ENCODE peak calls at places on chromosomes 13 and 19, in four cellular contexts. One of them, this sample, is unnamed.
A peak's percentile ranks its signal among the peaks of the same experiment; 100 is the strongest.

GRCh38 chr13:48502601-48503319 is 30.1 kb downstream of the RCBTB2 start:
- DNase-seq in lung: no peak
- DNase-seq in BE2C: no peak
- DNase-seq in adipocyte: no peak
- DNase-seq in this sample: no peak

GRCh38 chr13:20197361-20197834 is 4.7 kb upstream of the GJB2 start:
- DNase-seq in lung: no peak
- DNase-seq in BE2C: no peak
- DNase-seq in adipocyte: peak; percentile 58
- DNase-seq in this sample: no peak

GRCh38 chr19:29845576-29846176 is 33.9 kb downstream of the CCNE1 start:
- DNase-seq in lung: no peak
- DNase-seq in BE2C: no peak
- DNase-seq in adipocyte: peak; percentile 51
- DNase-seq in this sample: peak; percentile 75

GRCh38 chr13:110346661-110347067 is 39.6 kb downstream of the COL4A2 start:
- DNase-seq in lung: no peak
- DNase-seq in BE2C: no peak
- DNase-seq in adipocyte: no peak
- DNase-seq in this sample: no peak

GRCh38 chr19:33064778-33065550 is at the start of gene RHPN2:
- DNase-seq in lung: peak; percentile 58
- DNase-seq in BE2C: peak; percentile 85
- DNase-seq in adipocyte: peak; percentile 91
- DNase-seq in this sample: peak; percentile 92

GRCh38 chr13:108342369-108343289 is 73.1 kb downstream of the TNFSF13B start:
- DNase-seq in lung: no peak
- DNase-seq in BE2C: no peak
- DNase-seq in adipocyte: peak; percentile 70
- DNase-seq in this sample: no peak

GRCh38 chr13:71860547-71861131 is 6.4 kb downstream of the DACH1 start:
- DNase-seq in lung: no peak
- DNase-seq in BE2C: no peak
- DNase-seq in adipocyte: no peak
- DNase-seq in this sample: no peak

GRCh38 chr19:30857966-30858490 is 485.8 kb downstream of the ZNF536 start:
- DNase-seq in lung: no peak
- DNase-seq in BE2C: no peak
- DNase-seq in adipocyte: no peak
- DNase-seq in this sample: peak; percentile 8

GRCh38 chr13:96141032-96141431 is 51.1 kb downstream of the HS6ST3 start:
- DNase-seq in lung: no peak
- DNase-seq in BE2C: no peak
- DNase-seq in adipocyte: peak; percentile 67
- DNase-seq in this sample: no peak

GRCh38 chr19:58325623-58326022 is 1.2 kb upstream of the ZSCAN22 start:
- DNase-seq in lung: no peak
- DNase-seq in BE2C: no peak
- DNase-seq in adipocyte: peak; percentile 23
- DNase-seq in this sample: no peak

GRCh38 chr19:5309438-5310204 is 31.0 kb downstream of the PTPRS start:
- DNase-seq in lung: no peak
- DNase-seq in BE2C: peak; percentile 64
- DNase-seq in adipocyte: no peak
- DNase-seq in this sample: peak; percentile 72

GRCh38 chr13:54078271-54078670 is 1049.7 kb downstream of the OLFM4 start:
- DNase-seq in lung: no peak
- DNase-seq in BE2C: no peak
- DNase-seq in adipocyte: no peak
- DNase-seq in this sample: no peak

GRCh38 chr13:40779049-40779448 is 8.1 kb upstream of the MRPS31 start:
- DNase-seq in lung: no peak
- DNase-seq in BE2C: no peak
- DNase-seq in adipocyte: no peak
- DNase-seq in this sample: peak; percentile 58

GRCh38 chr19:39631178-39631577 is 24.5 kb upstream of the LGALS16 start:
- DNase-seq in lung: no peak
- DNase-seq in BE2C: no peak
- DNase-seq in adipocyte: no peak
- DNase-seq in this sample: no peak

GRCh38 chr19:8399681-8400188 is 9.6 kb downstream of the RAB11B start:
- DNase-seq in lung: no peak
- DNase-seq in BE2C: no peak
- DNase-seq in adipocyte: no peak
- DNase-seq in this sample: no peak

GRCh38 chr19:8403820-8404109 is 9.3 kb upstream of the MARCHF2 start:
- DNase-seq in lung: no peak
- DNase-seq in BE2C: no peak
- DNase-seq in adipocyte: no peak
- DNase-seq in this sample: no peak

GRCh38 chr19:8404391-8405151 is 8.5 kb upstream of the MARCHF2 start:
- DNase-seq in lung: no peak
- DNase-seq in BE2C: no peak
- DNase-seq in adipocyte: no peak
- DNase-seq in this sample: no peak

GRCh38 chr19:8401981-8402411 is 11.1 kb upstream of the MARCHF2 start:
- DNase-seq in lung: no peak
- DNase-seq in BE2C: no peak
- DNase-seq in adipocyte: no peak
- DNase-seq in this sample: no peak

DNA sequence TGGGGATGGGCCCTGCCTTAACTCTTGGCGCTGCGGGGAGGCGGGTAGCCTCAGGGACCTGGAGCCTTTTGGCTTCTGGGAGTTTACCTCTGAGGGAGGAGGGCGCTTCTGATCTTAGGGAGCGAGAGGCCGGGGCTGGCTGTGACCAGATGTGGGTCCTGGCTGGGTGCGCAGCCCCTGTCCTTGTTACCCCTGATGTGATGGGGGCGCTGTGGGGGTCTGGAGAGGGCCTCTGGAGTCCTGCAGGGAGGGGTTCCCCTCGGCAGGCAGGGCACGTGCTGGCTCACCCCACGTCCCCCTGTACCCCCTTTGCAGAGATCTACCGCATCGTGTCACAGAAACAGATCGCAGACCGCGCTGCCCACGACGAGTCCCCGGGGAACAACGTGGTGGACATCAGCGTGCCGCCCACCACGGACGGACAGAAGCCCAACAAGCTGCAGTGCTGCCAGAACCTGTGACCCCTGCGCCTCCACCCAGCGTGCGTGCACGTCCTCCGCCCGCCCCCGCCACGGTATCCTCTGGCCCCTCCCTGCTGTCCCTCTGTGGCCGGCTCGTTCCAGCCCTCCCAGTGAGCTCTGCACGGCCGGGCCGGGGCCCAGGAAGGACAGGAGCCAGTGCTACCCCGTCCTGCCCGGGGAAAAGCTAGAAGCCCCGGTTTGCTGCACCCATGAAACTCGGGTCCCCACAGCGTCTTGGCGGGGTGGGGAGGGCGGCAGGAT is 9.8 kb upstream of the MARCHF2 start:
- DNase-seq in lung: no peak
- DNase-seq in BE2C: no peak
- DNase-seq in adipocyte: no peak
- DNase-seq in this sample: no peak
- H3K36me3 ChIP-seq in lung: peaks cover 45% of the 10 kb centered on the region
- H3K36me3 ChIP-seq in BE2C: peaks cover 9% of the 10 kb centered on the region
- H3K36me3 ChIP-seq in adipocyte: peaks cover 38% of the 10 kb centered on the region
- H3K36me3 ChIP-seq in this sample: peaks cover 36% of the 10 kb centered on the region

GRCh38 chr19:54204767-54205468 is 4.3 kb downstream of the RPS9 start:
- DNase-seq in lung: no peak
- DNase-seq in BE2C: no peak
- DNase-seq in adipocyte: no peak
- DNase-seq in this sample: no peak
- H3K4me1 ChIP-seq in lung: peaks cover 20% of the 10 kb centered on the region
- H3K4me1 ChIP-seq in BE2C: peaks cover 37% of the 10 kb centered on the region
- H3K4me1 ChIP-seq in adipocyte: peaks cover 84% of the 10 kb centered on the region
- H3K4me1 ChIP-seq in this sample: peaks cover 16% of the 10 kb centered on the region

DNA sequence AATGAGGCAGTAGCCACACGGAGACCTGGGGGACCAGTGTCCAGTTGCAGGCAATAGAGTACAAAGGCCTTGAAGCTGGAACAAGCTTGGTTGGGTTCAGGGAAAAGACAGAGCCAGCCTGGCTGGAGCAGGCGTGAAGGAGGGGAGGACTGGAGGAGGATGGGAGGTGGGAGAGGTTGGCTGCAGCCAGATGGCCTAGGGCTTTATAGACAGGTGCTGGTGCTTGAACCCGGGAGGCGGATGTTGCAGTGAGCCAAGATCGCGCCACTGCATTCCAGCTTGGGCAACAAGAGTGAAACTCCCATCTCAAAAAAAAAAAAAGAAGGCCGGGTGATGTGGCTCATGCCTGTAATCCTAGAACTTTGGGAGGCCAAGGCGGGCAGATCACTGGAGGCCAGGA is 1.7 kb downstream of the SPINT2 start:
- DNase-seq in lung: no peak
- DNase-seq in BE2C: no peak
- DNase-seq in adipocyte: no peak
- DNase-seq in this sample: no peak
- H3K4me3 ChIP-seq in lung: no peak overlapping the region
- H3K4me3 ChIP-seq in BE2C: no peak overlapping the region
- H3K4me3 ChIP-seq in adipocyte: no peak overlapping the region
- H3K4me3 ChIP-seq in this sample: peak overlapping the region; percentile 98

DNA sequence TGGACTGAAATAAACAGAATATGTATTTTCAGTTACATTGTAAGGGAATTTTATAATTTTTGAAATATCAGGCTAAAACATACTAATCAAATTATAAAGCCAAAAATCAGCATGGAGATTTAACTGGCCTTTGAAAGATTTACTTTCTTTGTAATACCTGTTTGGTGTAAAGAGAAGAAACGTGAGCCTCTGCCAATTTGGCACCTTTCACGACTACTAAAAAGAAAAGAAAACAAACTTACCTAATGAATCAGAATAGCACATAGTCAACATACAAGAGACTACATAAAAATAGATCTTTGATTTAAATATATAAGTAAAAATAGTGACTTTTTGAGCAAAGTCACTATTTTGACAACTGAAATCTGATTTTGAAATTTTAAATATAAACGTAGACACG is 87.4 kb downstream of the RBM26 start:
- DNase-seq in lung: no peak
- DNase-seq in BE2C: no peak
- DNase-seq in adipocyte: no peak
- DNase-seq in this sample: no peak
- H3K36me3 ChIP-seq in lung: no peaks in the 10 kb centered on the region
- H3K36me3 ChIP-seq in BE2C: peaks cover 30% of the 10 kb centered on the region
- H3K36me3 ChIP-seq in adipocyte: peaks cover 80% of the 10 kb centered on the region
- H3K36me3 ChIP-seq in this sample: peaks cover 59% of the 10 kb centered on the region

DNA sequence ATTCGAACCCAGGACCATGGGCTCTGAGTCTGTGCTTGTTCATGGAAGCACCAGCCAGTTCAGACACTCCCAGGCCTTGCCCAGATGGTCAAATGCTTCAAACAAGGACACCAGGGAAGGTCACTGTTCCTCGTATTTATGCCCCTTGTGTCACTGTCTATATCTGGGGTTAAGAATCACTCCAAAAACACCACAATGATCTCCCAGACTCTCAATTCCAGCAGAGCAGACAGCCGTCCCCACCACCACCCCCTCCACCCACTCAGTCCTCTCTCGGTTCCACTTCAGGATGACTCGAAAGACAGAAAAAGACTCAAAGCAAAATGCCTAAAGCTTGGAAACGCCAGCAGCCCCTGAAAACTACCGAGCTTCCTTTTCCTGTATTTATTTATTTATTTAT is 79.0 kb downstream of the INSR start:
- DNase-seq in lung: no peak
- DNase-seq in BE2C: no peak
- DNase-seq in adipocyte: no peak
- DNase-seq in this sample: no peak
- H3K4me1 ChIP-seq in lung: peaks cover 23% of the 10 kb centered on the region
- H3K4me1 ChIP-seq in BE2C: no peaks in the 10 kb centered on the region
- H3K4me1 ChIP-seq in adipocyte: peaks cover 4% of the 10 kb centered on the region
- H3K4me1 ChIP-seq in this sample: peaks cover 8% of the 10 kb centered on the region

DNA sequence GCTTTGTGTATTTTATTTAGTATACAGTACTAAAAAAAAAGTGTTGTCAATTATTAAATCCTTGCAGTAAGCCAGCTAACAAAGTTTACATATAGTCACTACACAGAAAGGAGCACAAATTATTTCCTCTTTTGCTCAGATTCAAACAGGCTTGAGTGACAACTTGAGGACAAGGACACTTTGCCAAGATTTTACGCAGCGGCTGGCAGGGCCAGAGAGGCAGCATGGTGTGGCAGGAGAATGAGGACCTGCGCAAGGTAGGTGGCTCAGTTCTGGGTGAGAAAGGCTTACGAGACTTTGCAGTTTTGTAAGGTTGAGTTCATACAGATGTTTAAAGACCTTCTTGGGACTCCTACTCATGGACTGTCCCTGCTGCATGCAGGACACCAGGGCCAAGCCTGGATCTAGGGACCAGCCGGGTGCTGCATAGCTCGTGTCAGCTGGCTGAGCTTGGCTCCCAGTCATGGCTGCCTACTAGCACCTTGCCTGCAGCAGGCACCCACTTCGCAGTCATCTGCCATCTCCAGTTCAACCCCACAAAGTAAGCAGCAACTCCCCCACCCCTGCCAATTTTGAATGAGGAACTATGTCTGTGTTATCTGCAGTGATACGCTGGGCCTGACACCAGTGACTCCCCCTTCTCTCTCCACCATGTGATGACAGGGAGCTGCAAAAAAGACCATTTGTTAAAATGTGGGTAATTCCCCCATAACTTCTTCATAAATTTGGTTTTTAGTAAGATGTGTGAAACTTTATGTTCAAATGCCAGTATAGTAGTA is 3.7 kb upstream of the TUBA3C start:
- DNase-seq in lung: peak; percentile 28
- DNase-seq in BE2C: no peak
- DNase-seq in adipocyte: no peak
- DNase-seq in this sample: no peak
- H3K4me3 ChIP-seq in lung: no peak overlapping the region
- H3K4me3 ChIP-seq in BE2C: no peak overlapping the region
- H3K4me3 ChIP-seq in adipocyte: no peak overlapping the region
- H3K4me3 ChIP-seq in this sample: no peak overlapping the region

GRCh38 chr19:22595918-22596341 is 38.2 kb upstream of the ZNF492 start:
- DNase-seq in lung: no peak
- DNase-seq in BE2C: no peak
- DNase-seq in adipocyte: no peak
- DNase-seq in this sample: no peak
- H3K36me3 ChIP-seq in lung: no peaks in the 10 kb centered on the region
- H3K36me3 ChIP-seq in BE2C: no peaks in the 10 kb centered on the region
- H3K36me3 ChIP-seq in adipocyte: no peaks in the 10 kb centered on the region
- H3K36me3 ChIP-seq in this sample: no peaks in the 10 kb centered on the region

GRCh38 chr19:15292847-15293582 is 39.3 kb downstream of the BRD4 start:
- DNase-seq in lung: no peak
- DNase-seq in BE2C: no peak
- DNase-seq in adipocyte: peak; percentile 48
- DNase-seq in this sample: no peak
- H3K4me1 ChIP-seq in lung: peaks cover 78% of the 10 kb centered on the region
- H3K4me1 ChIP-seq in BE2C: peaks cover 50% of the 10 kb centered on the region
- H3K4me1 ChIP-seq in adipocyte: peaks cover 72% of the 10 kb centered on the region
- H3K4me1 ChIP-seq in this sample: peaks cover 33% of the 10 kb centered on the region